ENCODE peak calls at places on chromosome 7, in six cellular contexts. B is HCT116, I is colonic mucosa, S is tibial artery, G is AG04450, U is spleen. X is an unnamed sample.

GRCh38 chr7:13990319-13990983 is 985 bp upstream of the ETV1 start:
- DNase-seq in B (no peak), I (peak), S (peak), G (no peak), U (peak), X (peak)

GRCh38 chr7:70383369-70383768 is 748.6 kb upstream of the GALNT17 start:
- DNase-seq in B (no peak), I (no peak), S (no peak), G (no peak), U (no peak), X (no peak)

GRCh38 chr7:11655163-11655562 is 176.8 kb downstream of the THSD7A start:
- DNase-seq in B (no peak), I (no peak), S (no peak), G (no peak), U (no peak), X (no peak)

GRCh38 chr7:75889826-75890225 is 11.0 kb downstream of the RHBDD2 start:
- DNase-seq in B (no peak), I (no peak), S (peak), G (no peak), U (no peak), X (no peak)

GRCh38 chr7:7219216-7219615 is 36.9 kb downstream of the C1GALT1 start:
- DNase-seq in B (no peak), I (no peak), S (no peak), G (no peak), U (no peak), X (no peak)

GRCh38 chr7:110718514-110719205 is 372.3 kb upstream of the LRRN3 start:
- DNase-seq in B (no peak), I (no peak), S (no peak), G (no peak), U (no peak), X (no peak)

GRCh38 chr7:65449505-65449852 is 75.8 kb downstream of the ZNF92 start:
- DNase-seq in B (no peak), I (no peak), S (no peak), G (no peak), U (no peak), X (no peak)

GRCh38 chr7:157368955-157369354 is 32.2 kb downstream of the DNAJB6 start:
- DNase-seq in B (no peak), I (no peak), S (no peak), G (no peak), U (no peak), X (no peak)

GRCh38 chr7:40882071-40882658 is 747.4 kb downstream of the SUGCT start:
- DNase-seq in B (no peak), I (no peak), S (no peak), G (no peak), U (no peak), X (no peak)

GRCh38 chr7:123282181-123282580 is 82.4 kb upstream of the SLC13A1 start:
- DNase-seq in B (no peak), I (no peak), S (no peak), G (no peak), U (no peak), X (no peak)

DNA sequence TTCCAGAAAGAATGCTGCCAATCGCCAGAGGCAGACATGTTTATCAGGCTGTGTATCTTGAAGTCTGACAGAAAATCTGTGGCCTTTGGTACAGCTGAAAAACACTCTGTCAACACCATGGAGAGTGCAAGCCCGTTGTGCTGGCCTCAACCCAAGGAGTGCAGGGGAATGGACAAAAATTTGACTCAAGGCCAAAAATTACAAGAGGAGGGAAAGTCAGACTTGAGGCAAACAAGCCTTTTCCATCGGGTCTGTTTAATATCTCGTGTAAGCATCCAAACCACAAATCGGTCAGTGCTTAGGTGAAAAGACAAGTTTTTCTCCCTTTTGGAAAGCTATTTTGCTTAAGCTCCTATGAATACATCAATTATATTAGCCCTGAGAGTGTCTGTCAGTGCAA is 305.3 kb upstream of the NFE2L3 start:
- DNase-seq in B (no peak), I (peak), S (peak), G (peak), U (no peak), X (peak)
- H3K4me3 ChIP-seq in B (no peak), I (no peak), S (no peak), G (no peak), U (no peak), X (no peak)

DNA sequence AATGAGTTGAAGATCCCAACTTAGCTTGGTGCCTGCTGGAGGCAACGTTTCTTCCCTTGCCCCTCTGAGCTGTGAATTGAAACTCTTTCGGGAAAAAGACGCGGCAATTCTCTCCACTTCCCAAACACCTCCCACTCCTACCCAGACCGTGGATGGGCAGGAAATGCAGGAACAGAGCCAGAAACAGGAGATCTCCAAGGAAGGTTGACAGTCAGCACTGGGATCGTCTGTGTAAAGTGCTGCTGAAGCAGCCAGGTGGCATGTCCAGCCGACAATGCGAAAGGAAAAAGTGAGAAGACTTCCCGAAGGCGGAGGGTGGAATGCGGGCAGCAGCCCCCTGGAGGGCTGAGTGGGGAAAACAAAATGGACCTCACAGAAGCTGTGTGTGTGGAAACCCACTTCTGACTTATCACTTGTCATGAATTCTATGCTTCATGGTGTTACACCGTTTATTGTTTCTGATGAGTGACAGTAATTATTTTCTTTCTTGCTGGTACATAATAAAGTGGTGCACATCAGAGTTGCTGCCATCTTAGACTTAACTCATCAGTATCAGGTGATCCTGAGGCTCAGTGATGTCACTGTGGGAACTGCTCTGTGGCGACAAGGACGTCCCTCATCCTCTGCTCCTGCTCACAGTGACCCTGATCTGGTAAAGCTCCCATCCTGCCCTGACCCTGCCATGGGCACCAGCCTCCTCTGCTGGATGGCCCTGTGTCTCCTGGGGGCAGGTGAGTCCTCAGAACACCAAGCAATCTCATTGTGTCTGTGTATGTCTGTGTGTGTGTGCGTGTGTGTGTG is 220.5 kb upstream of the PRSS1 start:
- DNase-seq in B (no peak), I (no peak), S (no peak), G (no peak), U (no peak), X (no peak)
- TF ChIP-seq CTCF in B (no peak), I (no peak), S (no peak), G (no peak), U (no peak), X (no peak)

GRCh38 chr7:135853008-135853407 is 104.4 kb upstream of the FAM180A start:
- DNase-seq in B (no peak), I (no peak), S (no peak), G (no peak), U (no peak), X (no peak)
- H3K27ac ChIP-seq in B (no peak), I (no peak), S (no peak), G (no peak), U (no peak), X (no peak)

DNA sequence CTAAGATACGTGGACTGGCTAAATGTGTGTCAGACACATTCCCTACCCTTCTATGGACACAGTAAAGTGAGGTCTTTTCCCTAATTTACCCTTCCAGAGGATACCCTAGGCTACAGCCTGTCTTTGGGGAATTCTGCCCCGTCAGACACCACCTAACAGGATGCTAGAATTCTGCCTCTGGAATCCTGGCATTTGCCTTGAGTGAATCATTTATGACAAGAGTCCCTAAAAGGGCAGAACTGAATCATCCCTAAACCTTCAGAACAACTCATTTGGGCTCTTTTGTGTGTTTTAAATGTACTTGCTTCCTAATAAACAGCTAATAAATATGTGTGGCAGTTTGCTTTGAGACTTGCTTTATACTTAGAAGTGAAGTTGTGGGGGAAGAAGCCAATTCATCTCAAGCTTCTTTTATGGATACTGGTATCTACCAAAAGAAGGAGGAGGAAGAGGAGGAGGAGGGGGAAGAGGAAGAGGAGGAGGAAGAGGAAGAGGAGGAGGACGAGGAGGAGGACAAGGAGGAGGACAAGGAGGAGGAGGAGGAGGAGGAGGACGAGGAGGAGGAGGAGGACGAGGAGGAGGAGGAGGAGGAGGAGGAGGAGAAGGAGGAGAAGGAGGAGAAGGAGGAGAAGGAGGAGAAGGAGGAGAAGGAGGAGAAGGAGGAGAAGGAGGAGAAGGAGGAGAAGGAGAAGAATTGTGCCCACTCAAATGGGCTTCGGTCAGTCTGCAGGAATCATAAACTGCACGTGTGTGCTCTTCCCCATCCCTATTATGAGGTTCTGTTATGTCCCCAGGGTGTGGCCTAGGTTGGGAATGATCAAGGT is 27.1 kb downstream of the PARP12 start:
- DNase-seq in B (no peak), I (no peak), S (no peak), G (peak), U (no peak), X (no peak)
- H3K4me3 ChIP-seq in B (no peak), I (no peak), S (no peak), G (no peak), U (no peak), X (no peak)

GRCh38 chr7:43495572-43495971 is 87.3 kb upstream of the STK17A start:
- DNase-seq in B (no peak), I (no peak), S (no peak), G (no peak), U (no peak), X (no peak)
- TF ChIP-seq CTCF in B (no peak), I (no peak), S (no peak), G (no peak), U (no peak), X (no peak)

DNA sequence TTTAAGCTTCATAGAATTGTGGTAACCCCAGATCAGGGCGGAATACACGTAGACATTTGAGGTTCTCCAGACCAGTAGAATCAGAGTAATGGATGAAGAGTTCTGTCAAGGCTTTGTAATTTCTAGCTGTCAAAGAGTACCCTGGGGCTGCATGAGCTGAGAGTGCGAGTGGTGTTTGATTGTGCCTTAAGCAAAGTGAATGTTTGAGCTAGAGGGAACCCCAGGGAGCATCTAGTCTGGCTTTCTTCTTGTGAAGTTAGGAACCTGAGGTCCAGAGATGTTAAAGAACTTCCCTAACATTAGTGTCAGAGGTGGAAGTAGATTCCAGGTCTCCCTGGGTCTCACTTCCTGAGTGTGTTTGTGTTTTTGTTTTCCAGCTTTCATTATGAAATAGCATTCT is 212.3 kb upstream of the FZD1 start:
- DNase-seq in B (no peak), I (no peak), S (no peak), G (no peak), U (no peak), X (no peak)
- H3K27ac ChIP-seq in B (no peak), I (no peak), S (no peak), G (no peak), U (no peak), X (no peak)